ENCODE peak calls at places on chromosomes 16 and 17, in eight cellular contexts. J is GM23248; B is CD8-positive, alpha-beta memory T cell; N is right lobe of liver; D is AG04450; U is cardiac muscle cell; X is IMR-90; Z is ovary. R is an unnamed sample.

GRCh38 chr16:4371481-4372314 is at the start of gene VASN:
- DNase-seq in Z (peak; percentile 88), B (peak; percentile 66), J (peak; percentile 90), D (no peak), N (peak; percentile 91), X (peak; percentile 75), U (peak; percentile 91), R (no peak)

GRCh38 chr17:50853781-50854180 is 12.4 kb downstream of the TOB1 start:
- DNase-seq in B (no peak), D (no peak), X (no peak), U (no peak), N (no peak), Z (no peak), J (no peak), R (no peak)

GRCh38 chr17:5254903-5255521 is 20.4 kb upstream of the SCIMP start:
- DNase-seq in J (no peak), X (no peak), D (no peak), B (no peak), Z (no peak), N (no peak), U (no peak), R (no peak)

GRCh38 chr16:66473654-66474519 is 46.8 kb downstream of the BEAN1 start:
- DNase-seq in Z (no peak), J (peak; percentile 50), N (no peak), U (no peak), X (no peak), B (no peak), D (no peak), R (peak; percentile 56)

GRCh38 chr17:323181-323580 is 29.4 kb downstream of the RPH3AL start:
- DNase-seq in U (no peak), X (no peak), N (peak; percentile 13), B (no peak), D (no peak), Z (no peak), J (no peak), R (no peak)

GRCh38 chr17:42484304-42484703 is 25.6 kb downstream of the ATP6V0A1 start:
- DNase-seq in U (no peak), B (peak; percentile 57), X (no peak), Z (no peak), D (no peak), N (no peak), J (no peak), R (no peak)

GRCh38 chr17:45430006-45430737 is 2.5 kb downstream of the ARHGAP27 start:
- DNase-seq in Z (no peak), B (no peak), J (peak; percentile 14), X (no peak), N (peak; percentile 59), U (no peak), D (no peak), R (no peak)

GRCh38 chr17:81066072-81066471 is 31.1 kb downstream of the BAIAP2 start:
- DNase-seq in D (no peak), U (no peak), Z (no peak), N (peak; percentile 87), B (no peak), X (no peak), J (peak; percentile 27), R (no peak)

GRCh38 chr17:36850794-36851193 is 86.5 kb upstream of the LHX1 start:
- DNase-seq in J (peak; percentile 67), Z (no peak), D (no peak), N (no peak), U (no peak), X (peak; percentile 74), B (no peak), R (no peak)

GRCh38 chr16:51057102-51057793 is 93.8 kb downstream of the SALL1 start:
- DNase-seq in D (no peak), U (no peak), B (no peak), J (no peak), Z (no peak), N (no peak), X (no peak), R (no peak)

GRCh38 chr16:27639588-27640276 is 89.8 kb downstream of the KATNIP start:
- DNase-seq in D (peak; percentile 18), J (peak; percentile 65), U (peak; percentile 72), Z (no peak), N (no peak), B (no peak), X (peak; percentile 65), R (peak; percentile 47)

GRCh38 chr16:49010396-49010795 is 271.2 kb downstream of the CBLN1 start:
- DNase-seq in Z (peak; percentile 54), B (no peak), D (no peak), X (no peak), U (no peak), J (no peak), N (no peak), R (no peak)

GRCh38 chr17:8226536-8227237 is 16.3 kb upstream of the AURKB start:
- DNase-seq in N (no peak), U (peak; percentile 80), D (peak; percentile 78), J (peak; percentile 95), Z (peak; percentile 78), X (peak; percentile 91), B (no peak), R (peak; percentile 89)

GRCh38 chr16:14015017-14015416 is 56.1 kb upstream of the MRTFB start:
- DNase-seq in J (no peak), Z (no peak), B (no peak), D (no peak), U (no peak), X (peak; percentile 30), N (no peak), R (no peak)

GRCh38 chr17:30378191-30378796 is 433 bp upstream of the CPD start:
- DNase-seq in Z (peak; percentile 24), J (peak; percentile 76), X (peak; percentile 11), B (peak; percentile 47), U (peak; percentile 24), N (peak; percentile 65), D (no peak), R (no peak)

GRCh38 chr17:70636517-70637133 is 467.3 kb downstream of the KCNJ2 start:
- DNase-seq in N (no peak), D (peak; percentile 10), X (peak; percentile 46), U (peak; percentile 58), Z (no peak), B (no peak), J (peak; percentile 60), R (no peak)

GRCh38 chr16:51636913-51637743 is 486.1 kb upstream of the SALL1 start:
- DNase-seq in J (peak; percentile 85), X (no peak), Z (no peak), U (no peak), D (no peak), N (no peak), B (no peak), R (no peak)

GRCh38 chr17:78883533-78884131 is 19.4 kb downstream of the CEP295NL start:
- DNase-seq in N (peak; percentile 72), U (peak; percentile 60), X (peak; percentile 97), J (peak; percentile 96), B (no peak), Z (peak; percentile 88), D (peak; percentile 93), R (peak; percentile 96)

GRCh38 chr17:78884148-78884870 is 18.7 kb downstream of the CEP295NL start:
- DNase-seq in J (peak; percentile 55), D (no peak), Z (no peak), X (no peak), B (no peak), N (no peak), U (no peak), R (peak; percentile 65)

GRCh38 chr17:78884876-78885667 is 17.9 kb downstream of the CEP295NL start:
- DNase-seq in X (no peak), N (no peak), J (no peak), B (no peak), U (no peak), D (no peak), Z (no peak), R (no peak)

GRCh38 chr17:78882546-78883089 is 20.4 kb downstream of the CEP295NL start:
- DNase-seq in B (no peak), X (no peak), Z (no peak), N (peak; percentile 65), U (no peak), J (peak; percentile 51), D (no peak), R (peak; percentile 79)

GRCh38 chr17:78883090-78883532 is 19.9 kb downstream of the CEP295NL start:
- DNase-seq in J (peak; percentile 95), N (no peak), X (peak; percentile 75), U (no peak), D (no peak), B (no peak), Z (peak; percentile 62), R (peak; percentile 98)
- H3K4me3 ChIP-seq in J (peak overlapping the region; percentile 59), N (no peak overlapping the region), X (no peak overlapping the region), U (no peak overlapping the region), D (peak overlapping the region; percentile 50), B (no peak overlapping the region), Z (peak overlapping the region; percentile 27), R (peak overlapping the region; percentile 48)

GRCh38 chr17:19719365-19720209 is 3.2 kb upstream of the SLC47A2 start:
- DNase-seq in X (no peak), J (peak; percentile 25), U (no peak), D (no peak), B (no peak), Z (no peak), N (no peak), R (no peak)
- H3K27ac ChIP-seq in X (no peak overlapping the region), J (no peak overlapping the region), U (no peak overlapping the region), D (no peak overlapping the region), B (no peak overlapping the region), Z (no peak overlapping the region), N (no peak overlapping the region), R (no peak overlapping the region)

DNA sequence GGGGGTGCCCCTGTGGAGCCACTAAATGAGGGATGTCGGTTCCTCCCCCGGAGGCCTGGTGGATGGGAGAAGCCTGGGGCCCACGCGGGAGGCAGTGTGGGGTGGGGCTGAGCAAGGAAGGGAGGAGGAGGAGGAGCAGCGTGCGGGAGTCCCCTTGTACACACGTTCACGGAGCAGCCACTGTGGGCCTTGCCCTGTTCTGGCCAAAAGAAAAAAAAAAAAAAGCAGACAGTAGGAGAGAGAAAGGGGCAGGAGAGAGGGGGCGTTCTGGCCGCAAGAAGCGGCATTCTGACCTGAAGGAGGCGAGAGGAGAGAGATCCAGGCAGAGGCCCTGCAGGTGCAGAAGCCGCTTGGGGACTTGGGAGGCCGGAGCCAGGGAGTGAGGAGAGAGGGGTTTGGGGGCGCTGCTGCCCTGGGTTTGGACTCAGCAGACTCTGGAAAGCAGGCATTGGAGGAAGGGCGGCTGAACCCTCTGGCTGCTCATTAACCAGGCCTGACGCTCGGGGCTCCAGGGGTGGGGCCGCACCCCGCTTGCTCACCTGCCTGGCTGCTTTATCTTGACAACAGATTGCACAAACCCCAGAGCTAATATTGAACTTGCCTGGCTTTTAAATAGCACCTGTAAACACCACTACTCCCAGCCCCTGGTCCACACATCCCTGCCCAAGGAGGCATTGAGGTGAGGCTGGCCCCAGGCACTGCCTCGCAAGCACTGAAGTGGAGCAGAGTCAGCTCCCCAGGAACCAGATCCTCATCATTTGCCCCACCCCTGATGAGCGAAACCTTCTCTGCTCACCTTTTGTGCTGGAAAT is 190.5 kb upstream of the GSE1 start:
- DNase-seq in X (no peak), U (peak; percentile 40), J (no peak), Z (peak; percentile 17), D (no peak), B (no peak), N (peak; percentile 94), R (no peak)
- H3K4me3 ChIP-seq in X (no peak overlapping the region), U (no peak overlapping the region), J (no peak overlapping the region), Z (no peak overlapping the region), D (no peak overlapping the region), B (no peak overlapping the region), N (no peak overlapping the region), R (no peak overlapping the region)

DNA sequence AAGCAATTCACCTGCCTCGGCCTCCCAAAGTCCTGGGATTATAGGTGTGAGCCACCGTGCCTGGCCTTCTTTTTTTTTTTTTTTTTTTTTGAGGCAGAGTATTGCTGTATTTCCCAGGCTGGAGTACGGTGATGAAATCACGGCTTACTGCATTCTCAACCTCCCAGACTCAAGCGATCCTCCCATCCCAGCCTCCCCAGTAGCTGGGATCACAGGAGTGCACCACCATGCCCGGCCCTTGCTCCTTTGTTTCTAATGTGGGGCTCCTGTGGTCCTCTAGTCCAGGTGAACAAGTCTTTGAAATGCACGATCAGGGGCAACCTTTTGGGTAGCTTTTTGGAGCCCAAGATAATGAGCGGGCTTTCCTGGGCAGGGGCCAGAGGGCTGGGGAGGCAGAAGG is 23.2 kb downstream of the CMIP start:
- DNase-seq in U (no peak), Z (no peak), N (no peak), D (no peak), J (no peak), B (no peak), X (no peak), R (no peak)
- H3K27ac ChIP-seq in U (no peak overlapping the region), Z (no peak overlapping the region), N (no peak overlapping the region), D (no peak overlapping the region), J (no peak overlapping the region), B (peak overlapping the region; percentile 11), X (no peak overlapping the region), R (no peak overlapping the region)